ENCODE peak calls at places on chromosomes 16 and 17, in nine cellular contexts. E is sigmoid colon, F is cardiac muscle cell, S is fibroblast of lung, U is lower lobe of right lung, L is ascending aorta, C is AG04450, R is heart right ventricle, Z is transverse colon. H is an unnamed sample.

GRCh38 chr17:1590031-1590746 is 27.6 kb upstream of the PITPNA start:
- DNase-seq in Z (peak; percentile 71), C (peak; percentile 53), F (peak; percentile 83), S (peak; percentile 78), E (no peak), L (peak; percentile 92), R (peak; percentile 70), U (peak; percentile 55), H (peak; percentile 90)

GRCh38 chr17:69761767-69762321 is 313.2 kb upstream of the KCNJ16 start:
- DNase-seq in R (no peak), F (peak; percentile 73), U (no peak), E (no peak), Z (no peak), C (peak; percentile 93), L (no peak), S (peak; percentile 93), H (peak; percentile 96)

GRCh38 chr16:64626771-64627170 is 495.1 kb downstream of the CDH11 start:
- DNase-seq in F (peak; percentile 1), R (no peak), C (no peak), U (no peak), Z (no peak), S (no peak), L (no peak), E (no peak), H (peak; percentile 0)

GRCh38 chr17:38463451-38463858 is 35.2 kb downstream of the ARHGAP23 start:
- DNase-seq in Z (no peak), U (no peak), R (peak; percentile 59), E (peak; percentile 90), S (no peak), F (no peak), C (no peak), L (peak; percentile 80), H (no peak)

GRCh38 chr16:11583171-11583570 is 3.5 kb downstream of the LITAF start:
- DNase-seq in C (no peak), L (no peak), F (peak; percentile 91), S (peak; percentile 33), Z (no peak), E (no peak), U (no peak), R (no peak), H (peak; percentile 80)

GRCh38 chr17:6509295-6509771 is 47.0 kb downstream of the PITPNM3 start:
- DNase-seq in L (no peak), R (no peak), F (peak; percentile 30), Z (no peak), U (no peak), E (peak; percentile 55), S (no peak), C (no peak), H (peak; percentile 73)

GRCh38 chr17:39626671-39627169 is at the start of gene PPP1R1B:
- DNase-seq in C (no peak), U (no peak), S (no peak), L (no peak), E (no peak), F (no peak), Z (peak; percentile 58), R (no peak), H (no peak)

GRCh38 chr16:68416057-68417046 is 32.0 kb downstream of the SMPD3 start:
- DNase-seq in Z (peak; percentile 66), E (no peak), C (no peak), L (no peak), S (no peak), R (no peak), F (no peak), U (no peak), H (no peak)

GRCh38 chr16:82963653-82964052 is 336.9 kb downstream of the CDH13 start:
- DNase-seq in E (no peak), S (no peak), U (no peak), C (no peak), R (no peak), Z (no peak), F (no peak), L (no peak), H (no peak)

DNA sequence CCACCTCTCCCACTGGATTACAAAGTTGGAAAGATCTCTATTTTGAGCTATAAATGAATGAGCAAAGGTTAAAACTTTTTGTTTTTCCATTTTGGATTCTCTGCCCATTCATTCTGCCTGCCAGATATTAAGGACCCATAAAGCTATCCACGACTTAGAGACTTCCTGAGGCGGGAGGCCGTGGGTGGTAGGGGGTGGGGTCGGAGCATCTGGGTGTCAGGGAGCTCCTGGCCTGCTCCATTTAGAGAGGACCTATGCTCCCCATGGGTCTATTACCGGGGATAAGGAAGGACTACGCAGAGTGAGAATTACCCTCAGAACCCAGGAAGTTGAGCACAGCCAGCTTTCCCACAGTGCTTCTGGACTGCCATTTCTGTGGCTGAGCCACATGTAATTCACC is 45.8 kb downstream of the MARF1 start:
- DNase-seq in L (no peak), F (no peak), U (no peak), E (peak; percentile 54), S (no peak), R (no peak), C (no peak), Z (no peak), H (no peak)
- H3K4me3 ChIP-seq in L (no peak overlapping the region), F (no peak overlapping the region), U (no peak overlapping the region), E (no peak overlapping the region), S (no peak overlapping the region), R (no peak overlapping the region), C (no peak overlapping the region), Z (no peak overlapping the region), H (no peak overlapping the region)

GRCh38 chr16:88667496-88667895 is 4.6 kb upstream of the MVD start:
- DNase-seq in S (no peak), E (no peak), C (no peak), L (no peak), U (no peak), Z (no peak), F (peak; percentile 21), R (no peak), H (no peak)
- TF ChIP-seq CTCF in S (no peak), E (no peak), C (peak; percentile 24), L (no peak), U (no peak), Z (no peak), F (no peak), R (peak; percentile 17), H (no peak)

DNA sequence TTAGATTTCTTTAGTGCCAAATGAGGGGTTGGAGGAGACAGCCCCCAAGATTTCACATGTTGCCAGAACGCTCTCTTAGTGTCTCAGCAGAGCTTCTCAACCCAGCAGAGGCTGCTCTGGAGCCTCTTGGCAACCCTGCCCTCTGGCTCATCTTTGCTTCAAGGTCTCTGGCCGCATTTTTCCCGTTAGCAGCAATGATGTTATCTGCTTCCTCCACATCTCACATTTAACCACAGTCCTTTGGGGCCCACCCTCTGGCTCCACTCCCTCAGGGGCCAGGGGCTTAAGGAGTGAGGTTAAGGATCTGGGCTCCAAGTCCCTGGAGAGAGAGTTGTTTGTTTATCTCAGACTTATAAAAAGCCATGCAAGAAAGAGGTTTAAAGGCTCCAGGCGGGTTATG is 3.3 kb upstream of the XYLT1 start:
- DNase-seq in U (no peak), Z (no peak), S (no peak), C (no peak), L (no peak), E (no peak), R (no peak), F (no peak), H (no peak)
- H3K4me3 ChIP-seq in U (no peak overlapping the region), Z (no peak overlapping the region), S (no peak overlapping the region), C (no peak overlapping the region), L (no peak overlapping the region), E (no peak overlapping the region), R (no peak overlapping the region), F (no peak overlapping the region), H (no peak overlapping the region)

GRCh38 chr17:13131211-13131610 is 113.4 kb upstream of the ELAC2 start:
- DNase-seq in E (no peak), U (no peak), F (no peak), S (no peak), R (no peak), C (no peak), L (no peak), Z (no peak), H (no peak)

GRCh38 chr17:13140750-13141149 is 122.9 kb upstream of the ELAC2 start:
- DNase-seq in S (peak; percentile 44), R (no peak), Z (no peak), L (no peak), C (no peak), U (no peak), F (peak; percentile 13), E (no peak), H (peak; percentile 17)

GRCh38 chr17:13134106-13134505 is 116.3 kb upstream of the ELAC2 start:
- DNase-seq in Z (no peak), E (no peak), L (no peak), S (no peak), U (no peak), C (no peak), R (no peak), F (no peak), H (no peak)

DNA sequence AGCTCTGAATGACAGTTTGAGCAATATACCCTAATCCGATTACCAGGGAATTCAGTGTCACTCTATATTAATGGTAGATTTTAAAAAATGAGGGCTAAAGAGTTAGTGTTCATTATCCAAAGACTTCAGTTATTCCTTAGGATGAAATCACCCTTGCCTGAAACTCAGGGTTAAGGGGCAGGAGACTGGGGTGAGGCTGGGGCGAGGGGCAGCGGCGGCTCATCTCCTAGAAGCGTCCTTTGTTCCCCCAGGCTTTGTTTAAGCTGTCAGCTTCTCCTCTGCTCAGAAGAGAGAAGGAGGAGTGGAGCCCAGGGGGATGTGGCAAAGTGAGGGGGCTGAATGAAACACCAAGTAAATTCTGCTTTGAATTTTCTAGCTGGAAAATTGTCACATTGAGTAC is 117.7 kb upstream of the ELAC2 start:
- DNase-seq in F (no peak), C (no peak), U (no peak), E (no peak), R (no peak), S (no peak), Z (no peak), L (no peak), H (no peak)
- TF ChIP-seq CTCF in F (no peak), C (no peak), U (no peak), E (no peak), R (no peak), S (no peak), Z (no peak), L (no peak), H (no peak)

DNA sequence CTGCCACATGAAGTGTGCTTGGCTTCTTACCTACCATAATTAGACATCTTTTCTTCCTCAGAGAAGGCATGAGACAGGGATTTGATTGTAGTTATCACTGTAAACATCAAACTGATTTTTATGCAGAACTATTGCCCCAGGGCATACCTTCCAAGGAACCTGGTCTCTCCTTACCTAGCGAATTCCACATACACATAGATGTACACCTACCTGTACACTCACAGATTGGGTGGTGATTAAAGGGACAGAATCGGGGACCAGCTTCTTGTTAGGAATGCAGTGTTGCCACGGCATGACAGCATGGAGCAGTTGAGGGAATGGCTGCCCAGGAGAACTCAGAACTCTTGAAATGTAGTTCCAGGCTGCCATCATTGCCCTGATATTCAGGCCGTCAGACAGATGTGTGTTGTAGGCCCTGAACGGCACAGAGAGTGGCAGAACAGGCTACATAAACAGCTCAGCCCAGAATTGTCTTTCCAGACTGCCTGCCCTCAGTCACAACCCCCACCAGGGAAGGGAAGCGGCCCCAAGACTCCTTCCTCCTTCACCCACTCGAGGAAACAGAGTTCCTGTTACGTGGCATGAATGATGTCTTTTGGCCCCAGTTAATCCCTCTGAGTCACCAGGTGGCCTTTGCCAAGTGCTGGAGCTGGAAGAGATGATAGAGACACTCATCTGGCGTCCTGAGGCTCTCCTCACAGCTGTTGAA is 17.8 kb upstream of the NAGLU start:
- DNase-seq in F (peak; percentile 97), Z (peak; percentile 87), S (peak; percentile 98), E (peak; percentile 97), R (peak; percentile 86), L (peak; percentile 96), U (peak; percentile 69), C (peak; percentile 94), H (peak; percentile 99)
- H3K4me3 ChIP-seq in F (no peak overlapping the region), Z (no peak overlapping the region), S (no peak overlapping the region), E (no peak overlapping the region), R (no peak overlapping the region), L (no peak overlapping the region), U (no peak overlapping the region), C (no peak overlapping the region), H (peak overlapping the region; percentile 4)

GRCh38 chr16:53152321-53152720 is 97.5 kb downstream of the CHD9 start:
- DNase-seq in R (no peak), C (no peak), U (no peak), S (no peak), Z (no peak), L (no peak), E (no peak), F (no peak), H (no peak)
- TF ChIP-seq CTCF in R (no peak), C (no peak), U (no peak), S (no peak), Z (no peak), L (no peak), E (no peak), F (no peak), H (no peak)

H was measured in fibroblast of the aortic adventitia.